ENCODE peak calls at places on chromosomes 3 and 15, in seven cellular contexts. B is fibroblast of lung; U is stimulated activated CD4-positive, alpha-beta T cell treated with anti-CD3 and anti-CD28 coated beads, TNF-alpha, amount 100 ng/mL, for 24 hours; Z is Peyer's patch; H is AG09309; E is stimulated activated naive CD8-positive, alpha-beta T cell treated with anti-CD3 and anti-CD28 coated beads, Interleukin-15, amount 100 ng/mL, for 72 hours; M is body of pancreas. L is an unnamed sample.

GRCh38 chr3:29333520-29333919 is 52.6 kb downstream of the RBMS3 start:
- DNase-seq in H (no peak), B (no peak), M (no peak), Z (no peak), U (no peak), E (no peak), L (peak)

GRCh38 chr3:14377838-14378169 is 24.6 kb upstream of the SLC6A6 start:
- DNase-seq in M (peak), H (no peak), B (no peak), E (peak), Z (no peak), U (no peak), L (no peak)

GRCh38 chr3:122661633-122662032 is 19.0 kb upstream of the PARP14 start:
- DNase-seq in B (no peak), E (no peak), M (no peak), H (no peak), U (no peak), Z (peak), L (no peak)

GRCh38 chr15:28116521-28117488 is 17.7 kb upstream of the OCA2 start:
- DNase-seq in Z (no peak), M (no peak), H (no peak), B (no peak), U (no peak), E (no peak), L (no peak)

GRCh38 chr3:32056559-32057290 is 49.7 kb upstream of the GPD1L start:
- DNase-seq in U (no peak), B (no peak), E (no peak), H (no peak), M (no peak), Z (no peak), L (no peak)

GRCh38 chr15:51782357-51782896 is 31.0 kb downstream of the TMOD2 start:
- DNase-seq in M (no peak), Z (no peak), U (no peak), E (no peak), H (no peak), B (peak), L (peak)

GRCh38 chr3:149867563-149867962 is 54.5 kb downstream of the RNF13 start:
- DNase-seq in U (no peak), H (no peak), Z (no peak), M (no peak), B (no peak), E (no peak), L (no peak)

GRCh38 chr15:101510212-101511197 is 21.0 kb upstream of the PCSK6 start:
- DNase-seq in H (no peak), B (no peak), Z (no peak), M (no peak), U (no peak), E (no peak), L (no peak)